ENCODE peak calls at places on chromosomes 11 and 22, in nine cellular contexts. D, T, F, Y, E, U, S, A and G are unnamed samples.

GRCh38 chr11:117815262-117815803 is 9.2 kb downstream of the FXYD2 start:
- DNase-seq in U (no peak), A (no peak), E (no peak), F (no peak), S (no peak), Y (no peak), T (peak; percentile 87), D (peak; percentile 55), G (no peak)

GRCh38 chr11:125514336-125515101 is 18.5 kb upstream of the FEZ1 start:
- DNase-seq in T (peak; percentile 79), F (no peak), A (no peak), U (no peak), E (peak; percentile 45), D (no peak), S (peak; percentile 46), Y (peak; percentile 32), G (no peak)

GRCh38 chr11:12276356-12276755 is 101.0 kb upstream of the PARVA start:
- DNase-seq in A (no peak), S (no peak), D (no peak), T (no peak), E (no peak), U (no peak), F (no peak), Y (peak; percentile 22), G (no peak)

GRCh38 chr11:61757213-61757862 is 4.9 kb downstream of the MYRF start:
- DNase-seq in U (no peak), T (no peak), F (no peak), S (no peak), Y (peak; percentile 72), A (no peak), E (no peak), D (no peak), G (no peak)

GRCh38 chr11:37171451-37171850 is 573.4 kb upstream of the RAG2 start:
- DNase-seq in A (no peak), E (no peak), Y (no peak), S (no peak), F (no peak), T (no peak), D (no peak), U (no peak), G (no peak)

GRCh38 chr22:36201630-36202312 is at the start of gene APOL4:
- DNase-seq in Y (peak; percentile 70), F (peak; percentile 43), S (no peak), A (no peak), D (peak; percentile 88), E (peak; percentile 52), U (peak; percentile 89), T (no peak), G (no peak)

GRCh38 chr11:5831196-5831829 is 10.4 kb downstream of the OR52E6 start:
- DNase-seq in Y (no peak), D (no peak), T (peak; percentile 23), E (no peak), A (no peak), S (no peak), F (no peak), U (no peak), G (no peak)

GRCh38 chr11:126963603-126964353 is 36.8 kb downstream of the KIRREL3 start:
- DNase-seq in T (no peak), U (no peak), A (no peak), S (peak; percentile 43), F (no peak), E (no peak), Y (no peak), D (no peak), G (no peak)

GRCh38 chr11:11988099-11988651 is 20.3 kb downstream of the DKK3 start:
- DNase-seq in U (no peak), S (peak; percentile 87), E (peak; percentile 48), Y (no peak), D (no peak), A (no peak), T (no peak), F (no peak), G (no peak)

GRCh38 chr11:112128483-112129121 is 35.3 kb downstream of the IL18 start:
- DNase-seq in S (peak; percentile 85), F (peak; percentile 86), T (no peak), D (no peak), U (peak; percentile 18), Y (peak; percentile 39), A (no peak), E (peak; percentile 79), G (no peak)

GRCh38 chr11:18853086-18853720 is 61.6 kb upstream of the PTPN5 start:
- DNase-seq in A (no peak), D (no peak), U (no peak), T (peak; percentile 71), Y (no peak), S (peak; percentile 19), E (peak; percentile 23), F (no peak), G (no peak)

GRCh38 chr11:19872526-19873135 is 160.0 kb downstream of the NAV2 start:
- DNase-seq in F (no peak), Y (no peak), S (no peak), A (no peak), U (no peak), T (no peak), D (no peak), E (no peak), G (no peak)

GRCh38 chr11:63888170-63889086 is 28.5 kb downstream of the RCOR2 start:
- DNase-seq in S (peak; percentile 52), F (peak; percentile 54), D (peak; percentile 68), T (peak; percentile 88), E (peak; percentile 38), U (peak; percentile 44), Y (peak; percentile 83), A (no peak), G (peak; percentile 84)
- H3K4me1 ChIP-seq in S (peaks cover 8% of the 10 kb centered on the region), F (peaks cover 41% of the 10 kb centered on the region), D (peaks cover 55% of the 10 kb centered on the region), T (peaks cover 25% of the 10 kb centered on the region), E (peaks cover 6% of the 10 kb centered on the region), U (peaks cover 81% of the 10 kb centered on the region), Y (peaks cover 76% of the 10 kb centered on the region), A (peaks cover 59% of the 10 kb centered on the region), G (peaks cover 39% of the 10 kb centered on the region)

GRCh38 chr11:10895285-10895684 is 37.4 kb upstream of the ZBED5 start:
- DNase-seq in F (no peak), T (no peak), A (no peak), U (no peak), E (no peak), D (no peak), Y (no peak), S (no peak), G (no peak)
- H3K4me1 ChIP-seq in F (peaks cover 8% of the 10 kb centered on the region), T (no peaks in the 10 kb centered on the region), A (peaks cover 25% of the 10 kb centered on the region), U (peaks cover 61% of the 10 kb centered on the region), E (peaks cover 24% of the 10 kb centered on the region), D (peaks cover 37% of the 10 kb centered on the region), Y (peaks cover 13% of the 10 kb centered on the region), S (peaks cover 34% of the 10 kb centered on the region), G (peaks cover 7% of the 10 kb centered on the region)

GRCh38 chr11:94309757-94310156 is 5.4 kb downstream of the IZUMO1R start:
- DNase-seq in T (no peak), S (no peak), F (no peak), Y (no peak), A (no peak), E (no peak), D (no peak), U (no peak), G (no peak)
- H3K4me1 ChIP-seq in T (no peaks in the 10 kb centered on the region), S (peaks cover 5% of the 10 kb centered on the region), F (peaks cover 9% of the 10 kb centered on the region), Y (no peaks in the 10 kb centered on the region), A (peaks cover 9% of the 10 kb centered on the region), E (no peaks in the 10 kb centered on the region), D (peaks cover 6% of the 10 kb centered on the region), U (peaks cover 8% of the 10 kb centered on the region), G (no peaks in the 10 kb centered on the region)

GRCh38 chr11:102184269-102184987 is 74.2 kb downstream of the YAP1 start:
- DNase-seq in E (no peak), D (no peak), U (no peak), T (no peak), A (no peak), F (no peak), Y (no peak), S (no peak), G (no peak)
- H3K4me1 ChIP-seq in E (peaks cover 15% of the 10 kb centered on the region), D (peaks cover 19% of the 10 kb centered on the region), U (peaks cover 40% of the 10 kb centered on the region), T (no peaks in the 10 kb centered on the region), A (peaks cover 44% of the 10 kb centered on the region), F (peaks cover 3% of the 10 kb centered on the region), Y (peaks cover 25% of the 10 kb centered on the region), S (peaks cover 9% of the 10 kb centered on the region), G (no peaks in the 10 kb centered on the region)

DNA sequence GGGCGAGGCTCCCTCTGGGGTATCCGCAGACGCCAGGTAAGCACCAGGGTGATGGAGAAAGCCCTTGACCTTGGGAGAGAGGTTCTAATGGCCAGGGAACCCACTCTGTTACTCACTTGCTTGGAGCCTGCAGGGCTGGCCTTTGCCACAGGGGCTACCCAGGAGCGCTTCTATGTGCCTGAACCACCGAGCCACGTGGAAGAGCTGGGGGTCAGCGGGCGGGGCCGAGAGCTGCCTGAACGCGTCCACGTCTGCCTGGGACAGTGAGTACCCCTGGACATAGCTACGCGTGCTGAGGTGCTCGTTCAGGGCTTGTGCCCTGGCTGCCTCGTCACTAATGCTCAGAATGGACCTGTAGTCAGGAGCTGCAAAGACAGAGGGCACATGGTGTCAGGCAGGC is 9.6 kb downstream of the CARS1 start:
- DNase-seq in A (no peak), S (no peak), Y (no peak), T (no peak), E (no peak), F (no peak), D (no peak), U (no peak), G (no peak)
- H3K4me1 ChIP-seq in A (peaks cover 47% of the 10 kb centered on the region), S (peaks cover 25% of the 10 kb centered on the region), Y (peaks cover 47% of the 10 kb centered on the region), T (peaks cover 23% of the 10 kb centered on the region), E (peaks cover 27% of the 10 kb centered on the region), F (peaks cover 38% of the 10 kb centered on the region), D (peaks cover 48% of the 10 kb centered on the region), U (peaks cover 64% of the 10 kb centered on the region), G (peaks cover 25% of the 10 kb centered on the region)

GRCh38 chr22:46653596-46653995 is 33.4 kb downstream of the GRAMD4 start:
- DNase-seq in A (no peak), E (no peak), F (no peak), Y (no peak), S (no peak), D (no peak), U (no peak), T (no peak), G (no peak)
- H3K4me1 ChIP-seq in A (peaks cover 52% of the 10 kb centered on the region), E (peaks cover 5% of the 10 kb centered on the region), F (peaks cover 39% of the 10 kb centered on the region), Y (peaks cover 43% of the 10 kb centered on the region), S (peaks cover 25% of the 10 kb centered on the region), D (peaks cover 71% of the 10 kb centered on the region), U (peaks cover 99% of the 10 kb centered on the region), T (peaks cover 6% of the 10 kb centered on the region), G (no peaks in the 10 kb centered on the region)

DNA sequence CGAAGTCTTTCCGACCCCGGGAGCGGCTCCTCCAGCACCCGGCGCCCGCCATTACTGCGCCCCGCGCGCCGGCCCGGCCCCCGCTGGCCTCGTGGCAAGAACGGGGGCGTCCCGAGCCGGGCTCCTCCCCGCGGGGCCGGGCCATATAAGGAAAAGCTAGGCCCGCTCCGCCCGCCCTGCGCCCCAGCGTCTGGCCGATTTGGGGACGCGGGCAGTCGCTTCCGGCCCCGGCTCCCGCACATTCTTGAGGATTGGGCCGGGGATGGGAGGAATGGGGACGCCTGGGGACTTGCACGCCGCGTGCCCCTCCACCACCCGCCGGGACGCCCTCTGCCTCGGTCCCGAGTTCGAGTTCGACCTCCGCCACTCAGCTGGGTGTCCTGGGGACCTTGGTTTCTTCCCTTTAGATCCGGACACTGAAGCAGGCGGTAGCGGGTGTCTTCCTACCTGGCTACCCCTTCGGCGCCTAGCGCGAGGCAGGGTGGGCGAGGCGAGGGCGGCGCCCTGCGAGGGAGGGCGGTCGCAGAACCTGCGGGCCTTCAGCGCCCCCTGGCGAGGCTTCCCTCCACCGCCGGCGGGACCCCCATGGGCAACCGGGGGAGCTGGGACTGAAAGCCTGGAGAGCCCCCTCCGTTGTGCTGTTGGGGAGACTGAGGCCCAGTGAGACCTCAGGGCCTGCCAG is 3.8 kb downstream of the SMTN start:
- DNase-seq in D (peak; percentile 94), T (peak; percentile 88), S (peak; percentile 75), U (peak; percentile 90), Y (peak; percentile 91), E (peak; percentile 84), F (peak; percentile 77), A (no peak), G (peak; percentile 87)
- H3K4me1 ChIP-seq in D (peaks cover 68% of the 10 kb centered on the region), T (peaks cover 27% of the 10 kb centered on the region), S (peaks cover 26% of the 10 kb centered on the region), U (peaks cover 94% of the 10 kb centered on the region), Y (peaks cover 67% of the 10 kb centered on the region), E (peaks cover 21% of the 10 kb centered on the region), F (peaks cover 33% of the 10 kb centered on the region), A (peaks cover 75% of the 10 kb centered on the region), G (peaks cover 6% of the 10 kb centered on the region)

GRCh38 chr11:46675949-46676348 is 24.5 kb downstream of the ARHGAP1 start:
- DNase-seq in E (no peak), T (no peak), D (no peak), U (no peak), Y (no peak), F (no peak), S (no peak), A (no peak), G (no peak)
- H3K4me1 ChIP-seq in E (peaks cover 4% of the 10 kb centered on the region), T (peaks cover 12% of the 10 kb centered on the region), D (peaks cover 39% of the 10 kb centered on the region), U (peaks cover 68% of the 10 kb centered on the region), Y (peaks cover 49% of the 10 kb centered on the region), F (peaks cover 27% of the 10 kb centered on the region), S (peaks cover 10% of the 10 kb centered on the region), A (peaks cover 41% of the 10 kb centered on the region), G (peaks cover 29% of the 10 kb centered on the region)